ENCODE peak calls at places on chromosome 9, in ten cellular contexts. One of them, this sample, is unnamed.

GRCh38 chr9:124621371-124622328 is 114.5 kb upstream of the NR5A1 start:
- DNase-seq in H7: no peak
- DNase-seq in memory B cell: no peak
- DNase-seq in NCI-H2081: no peak
- DNase-seq in T follicular helper cell: no peak
- DNase-seq in activated naive CD4-positive, alpha-beta T cell treated with Interleukin-2 at 50 U/mL for 16 hours: no peak
- DNase-seq in KBM-7: peak
- DNase-seq in PC-3: no peak
- DNase-seq in stimulated activated CD8-positive, alpha-beta memory T cell treated with anti-CD3 and anti-CD28 coated beads, Interleukin-4, amount 100 ng/mL, for 24 hours: peak
- DNase-seq in activated CD4-positive, alpha-beta T cell treated with anti-CD3 and anti-CD28 coated beads, Interleukin-2, amount 50 U/mL, for 48 hours: no peak
- DNase-seq in this sample: no peak

GRCh38 chr9:134568756-134569155 is 72.8 kb upstream of the COL5A1 start:
- DNase-seq in activated naive CD4-positive, alpha-beta T cell treated with Interleukin-2 at 50 U/mL for 16 hours: no peak
- DNase-seq in stimulated activated CD8-positive, alpha-beta memory T cell treated with anti-CD3 and anti-CD28 coated beads, Interleukin-4, amount 100 ng/mL, for 24 hours: no peak
- DNase-seq in H7: no peak
- DNase-seq in T follicular helper cell: no peak
- DNase-seq in activated CD4-positive, alpha-beta T cell treated with anti-CD3 and anti-CD28 coated beads, Interleukin-2, amount 50 U/mL, for 48 hours: no peak
- DNase-seq in memory B cell: no peak
- DNase-seq in KBM-7: no peak
- DNase-seq in PC-3: no peak
- DNase-seq in NCI-H2081: no peak
- DNase-seq in this sample: no peak

GRCh38 chr9:5040730-5041389 is 55.8 kb downstream of the JAK2 start:
- DNase-seq in H7: peak
- DNase-seq in NCI-H2081: no peak
- DNase-seq in T follicular helper cell: no peak
- DNase-seq in stimulated activated CD8-positive, alpha-beta memory T cell treated with anti-CD3 and anti-CD28 coated beads, Interleukin-4, amount 100 ng/mL, for 24 hours: no peak
- DNase-seq in KBM-7: no peak
- DNase-seq in memory B cell: no peak
- DNase-seq in activated naive CD4-positive, alpha-beta T cell treated with Interleukin-2 at 50 U/mL for 16 hours: no peak
- DNase-seq in activated CD4-positive, alpha-beta T cell treated with anti-CD3 and anti-CD28 coated beads, Interleukin-2, amount 50 U/mL, for 48 hours: no peak
- DNase-seq in PC-3: no peak
- DNase-seq in this sample: no peak

GRCh38 chr9:129471201-129472019 is 149.5 kb downstream of the C9orf50 start:
- DNase-seq in memory B cell: no peak
- DNase-seq in KBM-7: no peak
- DNase-seq in activated CD4-positive, alpha-beta T cell treated with anti-CD3 and anti-CD28 coated beads, Interleukin-2, amount 50 U/mL, for 48 hours: no peak
- DNase-seq in stimulated activated CD8-positive, alpha-beta memory T cell treated with anti-CD3 and anti-CD28 coated beads, Interleukin-4, amount 100 ng/mL, for 24 hours: no peak
- DNase-seq in NCI-H2081: no peak
- DNase-seq in T follicular helper cell: no peak
- DNase-seq in H7: no peak
- DNase-seq in PC-3: no peak
- DNase-seq in activated naive CD4-positive, alpha-beta T cell treated with Interleukin-2 at 50 U/mL for 16 hours: no peak
- DNase-seq in this sample: no peak

GRCh38 chr9:98472216-98472615 is 216.8 kb upstream of the TBC1D2 start:
- DNase-seq in activated CD4-positive, alpha-beta T cell treated with anti-CD3 and anti-CD28 coated beads, Interleukin-2, amount 50 U/mL, for 48 hours: no peak
- DNase-seq in PC-3: no peak
- DNase-seq in NCI-H2081: no peak
- DNase-seq in KBM-7: no peak
- DNase-seq in activated naive CD4-positive, alpha-beta T cell treated with Interleukin-2 at 50 U/mL for 16 hours: no peak
- DNase-seq in H7: no peak
- DNase-seq in memory B cell: no peak
- DNase-seq in T follicular helper cell: no peak
- DNase-seq in stimulated activated CD8-positive, alpha-beta memory T cell treated with anti-CD3 and anti-CD28 coated beads, Interleukin-4, amount 100 ng/mL, for 24 hours: no peak
- DNase-seq in this sample: no peak

GRCh38 chr9:2745560-2746380 is 28.5 kb downstream of the KCNV2 start:
- DNase-seq in stimulated activated CD8-positive, alpha-beta memory T cell treated with anti-CD3 and anti-CD28 coated beads, Interleukin-4, amount 100 ng/mL, for 24 hours: no peak
- DNase-seq in activated CD4-positive, alpha-beta T cell treated with anti-CD3 and anti-CD28 coated beads, Interleukin-2, amount 50 U/mL, for 48 hours: no peak
- DNase-seq in T follicular helper cell: no peak
- DNase-seq in memory B cell: no peak
- DNase-seq in activated naive CD4-positive, alpha-beta T cell treated with Interleukin-2 at 50 U/mL for 16 hours: no peak
- DNase-seq in NCI-H2081: no peak
- DNase-seq in PC-3: peak
- DNase-seq in H7: peak
- DNase-seq in KBM-7: peak
- DNase-seq in this sample: no peak

GRCh38 chr9:1050125-1050895 is at the start of gene DMRT2:
- DNase-seq in PC-3: no peak
- DNase-seq in stimulated activated CD8-positive, alpha-beta memory T cell treated with anti-CD3 and anti-CD28 coated beads, Interleukin-4, amount 100 ng/mL, for 24 hours: no peak
- DNase-seq in activated CD4-positive, alpha-beta T cell treated with anti-CD3 and anti-CD28 coated beads, Interleukin-2, amount 50 U/mL, for 48 hours: peak
- DNase-seq in T follicular helper cell: no peak
- DNase-seq in activated naive CD4-positive, alpha-beta T cell treated with Interleukin-2 at 50 U/mL for 16 hours: no peak
- DNase-seq in NCI-H2081: peak
- DNase-seq in KBM-7: peak
- DNase-seq in H7: peak
- DNase-seq in memory B cell: no peak
- DNase-seq in this sample: peak

GRCh38 chr9:127535834-127536233 is 76.2 kb upstream of the STXBP1 start:
- DNase-seq in stimulated activated CD8-positive, alpha-beta memory T cell treated with anti-CD3 and anti-CD28 coated beads, Interleukin-4, amount 100 ng/mL, for 24 hours: no peak
- DNase-seq in T follicular helper cell: no peak
- DNase-seq in NCI-H2081: no peak
- DNase-seq in activated naive CD4-positive, alpha-beta T cell treated with Interleukin-2 at 50 U/mL for 16 hours: no peak
- DNase-seq in memory B cell: no peak
- DNase-seq in H7: no peak
- DNase-seq in KBM-7: no peak
- DNase-seq in PC-3: no peak
- DNase-seq in activated CD4-positive, alpha-beta T cell treated with anti-CD3 and anti-CD28 coated beads, Interleukin-2, amount 50 U/mL, for 48 hours: no peak
- DNase-seq in this sample: no peak

GRCh38 chr9:129311638-129312037 is 133.6 kb upstream of the IER5L start:
- DNase-seq in activated CD4-positive, alpha-beta T cell treated with anti-CD3 and anti-CD28 coated beads, Interleukin-2, amount 50 U/mL, for 48 hours: no peak
- DNase-seq in memory B cell: no peak
- DNase-seq in activated naive CD4-positive, alpha-beta T cell treated with Interleukin-2 at 50 U/mL for 16 hours: no peak
- DNase-seq in KBM-7: no peak
- DNase-seq in stimulated activated CD8-positive, alpha-beta memory T cell treated with anti-CD3 and anti-CD28 coated beads, Interleukin-4, amount 100 ng/mL, for 24 hours: no peak
- DNase-seq in PC-3: no peak
- DNase-seq in NCI-H2081: no peak
- DNase-seq in H7: peak
- DNase-seq in T follicular helper cell: no peak
- DNase-seq in this sample: no peak

GRCh38 chr9:72292874-72293607 is 72.0 kb downstream of the ZFAND5 start:
- DNase-seq in PC-3: peak
- DNase-seq in NCI-H2081: no peak
- DNase-seq in activated CD4-positive, alpha-beta T cell treated with anti-CD3 and anti-CD28 coated beads, Interleukin-2, amount 50 U/mL, for 48 hours: no peak
- DNase-seq in KBM-7: peak
- DNase-seq in T follicular helper cell: no peak
- DNase-seq in activated naive CD4-positive, alpha-beta T cell treated with Interleukin-2 at 50 U/mL for 16 hours: no peak
- DNase-seq in memory B cell: no peak
- DNase-seq in stimulated activated CD8-positive, alpha-beta memory T cell treated with anti-CD3 and anti-CD28 coated beads, Interleukin-4, amount 100 ng/mL, for 24 hours: no peak
- DNase-seq in H7: no peak
- DNase-seq in this sample: peak

GRCh38 chr9:115845648-115846312 is 307.8 kb upstream of the PAPPA start:
- DNase-seq in KBM-7: no peak
- DNase-seq in activated CD4-positive, alpha-beta T cell treated with anti-CD3 and anti-CD28 coated beads, Interleukin-2, amount 50 U/mL, for 48 hours: no peak
- DNase-seq in memory B cell: no peak
- DNase-seq in stimulated activated CD8-positive, alpha-beta memory T cell treated with anti-CD3 and anti-CD28 coated beads, Interleukin-4, amount 100 ng/mL, for 24 hours: no peak
- DNase-seq in PC-3: peak
- DNase-seq in T follicular helper cell: no peak
- DNase-seq in H7: no peak
- DNase-seq in activated naive CD4-positive, alpha-beta T cell treated with Interleukin-2 at 50 U/mL for 16 hours: no peak
- DNase-seq in NCI-H2081: no peak
- DNase-seq in this sample: peak

GRCh38 chr9:26375448-26375847 is 517.2 kb downstream of the CAAP1 start:
- DNase-seq in activated CD4-positive, alpha-beta T cell treated with anti-CD3 and anti-CD28 coated beads, Interleukin-2, amount 50 U/mL, for 48 hours: no peak
- DNase-seq in stimulated activated CD8-positive, alpha-beta memory T cell treated with anti-CD3 and anti-CD28 coated beads, Interleukin-4, amount 100 ng/mL, for 24 hours: no peak
- DNase-seq in NCI-H2081: no peak
- DNase-seq in H7: no peak
- DNase-seq in memory B cell: no peak
- DNase-seq in KBM-7: no peak
- DNase-seq in T follicular helper cell: no peak
- DNase-seq in PC-3: peak
- DNase-seq in activated naive CD4-positive, alpha-beta T cell treated with Interleukin-2 at 50 U/mL for 16 hours: no peak
- DNase-seq in this sample: no peak

GRCh38 chr9:101336091-101336490 is 48.7 kb downstream of the BAAT start:
- DNase-seq in activated CD4-positive, alpha-beta T cell treated with anti-CD3 and anti-CD28 coated beads, Interleukin-2, amount 50 U/mL, for 48 hours: no peak
- DNase-seq in activated naive CD4-positive, alpha-beta T cell treated with Interleukin-2 at 50 U/mL for 16 hours: no peak
- DNase-seq in H7: no peak
- DNase-seq in stimulated activated CD8-positive, alpha-beta memory T cell treated with anti-CD3 and anti-CD28 coated beads, Interleukin-4, amount 100 ng/mL, for 24 hours: no peak
- DNase-seq in PC-3: no peak
- DNase-seq in memory B cell: no peak
- DNase-seq in T follicular helper cell: no peak
- DNase-seq in KBM-7: no peak
- DNase-seq in NCI-H2081: no peak
- DNase-seq in this sample: no peak

GRCh38 chr9:124695280-124695890 is 75.7 kb downstream of the NR6A1 start:
- DNase-seq in NCI-H2081: no peak
- DNase-seq in KBM-7: no peak
- DNase-seq in T follicular helper cell: no peak
- DNase-seq in activated CD4-positive, alpha-beta T cell treated with anti-CD3 and anti-CD28 coated beads, Interleukin-2, amount 50 U/mL, for 48 hours: no peak
- DNase-seq in H7: no peak
- DNase-seq in PC-3: no peak
- DNase-seq in stimulated activated CD8-positive, alpha-beta memory T cell treated with anti-CD3 and anti-CD28 coated beads, Interleukin-4, amount 100 ng/mL, for 24 hours: no peak
- DNase-seq in activated naive CD4-positive, alpha-beta T cell treated with Interleukin-2 at 50 U/mL for 16 hours: no peak
- DNase-seq in memory B cell: no peak
- DNase-seq in this sample: no peak

GRCh38 chr9:16267336-16268036 is 603.0 kb downstream of the BNC2 start:
- DNase-seq in T follicular helper cell: no peak
- DNase-seq in NCI-H2081: no peak
- DNase-seq in activated naive CD4-positive, alpha-beta T cell treated with Interleukin-2 at 50 U/mL for 16 hours: no peak
- DNase-seq in PC-3: peak
- DNase-seq in KBM-7: no peak
- DNase-seq in stimulated activated CD8-positive, alpha-beta memory T cell treated with anti-CD3 and anti-CD28 coated beads, Interleukin-4, amount 100 ng/mL, for 24 hours: no peak
- DNase-seq in activated CD4-positive, alpha-beta T cell treated with anti-CD3 and anti-CD28 coated beads, Interleukin-2, amount 50 U/mL, for 48 hours: no peak
- DNase-seq in memory B cell: no peak
- DNase-seq in H7: no peak
- DNase-seq in this sample: no peak

This sample was measured in erythroblast.